ENCODE peak calls at places on chromosome 11, in ten cellular contexts. C is GM12865; E is NCI-H1694 treated with DMSO at 0.1 percent for 48 hours; W is CD4-positive, alpha-beta T cell; K is stimulated activated CD8-positive, alpha-beta memory T cell treated with anti-CD3 and anti-CD28 coated beads, Interleukin-15, amount 100 ng/mL, for 1 hour; Z is amygdala; U is Peyer's patch; J is dorsolateral prefrontal cortex; D is naive thymus-derived CD8-positive, alpha-beta T cell; I is lower lobe of right lung. O is an unnamed sample.
A peak's percentile ranks its signal among the peaks of the same experiment; 100 is the strongest.

GRCh38 chr11:85941380-85941973 is 86.3 kb downstream of the CCDC83 start:
- DNase-seq in C (peak; percentile 76), E (peak; percentile 23), W (no peak), K (no peak), Z (peak; percentile 18), U (no peak), J (peak; percentile 36), D (no peak), I (no peak), O (no peak)

GRCh38 chr11:96001037-96001436 is 77.1 kb upstream of the MTMR2 start:
- DNase-seq in C (no peak), E (no peak), W (no peak), K (no peak), Z (no peak), U (peak; percentile 22), J (no peak), D (no peak), I (no peak), O (no peak)

GRCh38 chr11:103881518-103882070 is 154.8 kb upstream of the DDI1 start:
- DNase-seq in C (no peak), E (no peak), W (no peak), K (no peak), Z (no peak), U (no peak), J (no peak), D (no peak), I (no peak), O (no peak)

GRCh38 chr11:92796744-92797143 is 172.7 kb upstream of the MTNR1B start:
- DNase-seq in C (no peak), E (no peak), W (no peak), K (no peak), Z (no peak), U (no peak), J (no peak), D (no peak), I (no peak), O (no peak)

GRCh38 chr11:35641206-35641885 is 21.2 kb upstream of the TRIM44 start:
- DNase-seq in C (no peak), E (no peak), W (no peak), K (no peak), Z (peak; percentile 2), U (no peak), J (no peak), D (no peak), I (no peak), O (no peak)

GRCh38 chr11:76654310-76654851 is 16.2 kb downstream of the LRRC32 start:
- DNase-seq in C (no peak), E (no peak), W (no peak), K (no peak), Z (no peak), U (no peak), J (no peak), D (no peak), I (no peak), O (no peak)

GRCh38 chr11:134452026-134452848 is 40.2 kb upstream of the B3GAT1 start:
- DNase-seq in C (no peak), E (no peak), W (no peak), K (no peak), Z (no peak), U (no peak), J (no peak), D (no peak), I (no peak), O (no peak)

GRCh38 chr11:85718126-85718943 is 32.3 kb upstream of the CCDC89 start:
- DNase-seq in C (no peak), E (no peak), W (no peak), K (no peak), Z (no peak), U (no peak), J (no peak), D (no peak), I (no peak), O (no peak)

GRCh38 chr11:22337571-22338464 is at the start of gene SLC17A6:
- DNase-seq in C (peak; percentile 37), E (peak; percentile 74), W (no peak), K (no peak), Z (no peak), U (no peak), J (no peak), D (peak; percentile 34), I (no peak), O (no peak)

GRCh38 chr11:880447-880846 is 30.2 kb downstream of the CHID1 start:
- DNase-seq in C (no peak), E (no peak), W (no peak), K (no peak), Z (no peak), U (no peak), J (no peak), D (no peak), I (no peak), O (no peak)

GRCh38 chr11:87722756-87723599 is 452.3 kb downstream of the RAB38 start:
- DNase-seq in C (peak; percentile 47), E (no peak), W (no peak), K (no peak), Z (no peak), U (no peak), J (no peak), D (no peak), I (no peak), O (no peak)

GRCh38 chr11:17163296-17163695 is 44.5 kb downstream of the PIK3C2A start:
- DNase-seq in C (no peak), E (no peak), W (no peak), K (no peak), Z (no peak), U (no peak), J (no peak), D (no peak), I (no peak), O (no peak)

GRCh38 chr11:96112192-96113099 is 188.5 kb upstream of the MTMR2 start:
- DNase-seq in C (peak; percentile 77), E (no peak), W (no peak), K (no peak), Z (no peak), U (no peak), J (no peak), D (no peak), I (no peak), O (no peak)

GRCh38 chr11:13210424-13210823 is 67.2 kb upstream of the BMAL1 start:
- DNase-seq in C (peak; percentile 61), E (peak; percentile 36), W (no peak), K (no peak), Z (peak; percentile 19), U (no peak), J (no peak), D (peak; percentile 10), I (peak; percentile 56), O (peak; percentile 34)

GRCh38 chr11:69911310-69912160 is 92.3 kb upstream of the FGF3 start:
- DNase-seq in C (no peak), E (no peak), W (no peak), K (no peak), Z (no peak), U (no peak), J (no peak), D (no peak), I (peak; percentile 37), O (no peak)

GRCh38 chr11:72239296-72239848 is 4.6 kb downstream of the PHOX2A start:
- DNase-seq in C (peak; percentile 55), E (no peak), W (no peak), K (no peak), Z (no peak), U (no peak), J (no peak), D (no peak), I (peak; percentile 82), O (no peak)

GRCh38 chr11:65776710-65777141 is 4.0 kb downstream of the AP5B1 start:
- DNase-seq in C (no peak), E (no peak), W (no peak), K (no peak), Z (no peak), U (no peak), J (no peak), D (no peak), I (no peak), O (no peak)

GRCh38 chr11:30635401-30635989 is 49.3 kb upstream of the MPPED2 start:
- DNase-seq in C (no peak), E (no peak), W (peak; percentile 5), K (no peak), Z (peak; percentile 31), U (no peak), J (peak; percentile 55), D (no peak), I (no peak), O (no peak)

GRCh38 chr11:8832571-8833260 is 78.3 kb upstream of the AKIP1 start:
- DNase-seq in C (peak; percentile 91), E (peak; percentile 92), W (no peak), K (no peak), Z (no peak), U (no peak), J (no peak), D (no peak), I (peak; percentile 67), O (no peak)

GRCh38 chr11:121591405-121592033 is 138.8 kb upstream of the SORL1-AS1 start:
- DNase-seq in C (peak; percentile 91), E (peak; percentile 40), W (peak; percentile 60), K (peak; percentile 40), Z (peak; percentile 22), U (peak; percentile 69), J (no peak), D (peak; percentile 80), I (no peak), O (no peak)

GRCh38 chr11:18010977-18011586 is 1.8 kb downstream of the SERGEF start:
- DNase-seq in C (no peak), E (no peak), W (no peak), K (no peak), Z (no peak), U (no peak), J (no peak), D (peak; percentile 24), I (no peak), O (no peak)

GRCh38 chr11:120546312-120547205 is 35.0 kb downstream of the GRIK4 start:
- DNase-seq in C (no peak), E (no peak), W (no peak), K (no peak), Z (no peak), U (peak; percentile 26), J (no peak), D (no peak), I (no peak), O (peak; percentile 90)

GRCh38 chr11:111417011-111417765 is 38.1 kb upstream of the POU2AF1 start:
- DNase-seq in C (peak; percentile 95), E (no peak), W (no peak), K (no peak), Z (no peak), U (peak; percentile 84), J (no peak), D (peak; percentile 17), I (no peak), O (no peak)

GRCh38 chr11:117843666-117844484 is 19.3 kb upstream of the FXYD2 start:
- DNase-seq in C (peak; percentile 81), E (no peak), W (peak; percentile 67), K (peak; percentile 80), Z (peak; percentile 37), U (peak; percentile 86), J (peak; percentile 90), D (peak; percentile 79), I (peak; percentile 84), O (no peak)

GRCh38 chr11:11813288-11813962 is 28.3 kb upstream of the USP47 start:
- DNase-seq in C (no peak), E (no peak), W (no peak), K (no peak), Z (no peak), U (no peak), J (no peak), D (no peak), I (no peak), O (peak; percentile 90)

GRCh38 chr11:74669311-74670160 is 61.7 kb downstream of the CHRDL2 start:
- DNase-seq in C (no peak), E (no peak), W (no peak), K (no peak), Z (no peak), U (no peak), J (no peak), D (no peak), I (no peak), O (no peak)

GRCh38 chr11:119361056-119361787 is 14.7 kb upstream of the MFRP start:
- DNase-seq in C (peak; percentile 26), E (no peak), W (no peak), K (no peak), Z (no peak), U (no peak), J (no peak), D (no peak), I (peak; percentile 37), O (no peak)

GRCh38 chr11:36622431-36623136 is 24.5 kb upstream of the RAG2 start:
- DNase-seq in C (peak; percentile 47), E (no peak), W (no peak), K (no peak), Z (no peak), U (no peak), J (no peak), D (no peak), I (no peak), O (peak; percentile 4)

O was measured in AG04449.